ENCODE peak calls at places on chromosomes 5 and 9, in seven cellular contexts. O is GM13977; I is coronary artery; Q is CD4-positive, alpha-beta T cell; U is right atrium auricular region; E is choroid plexus epithelial cell; R is MCF 10A. A is an unnamed sample.

GRCh38 chr5:82861705-82862104 is 215.5 kb downstream of the TMEM167A start:
- DNase-seq in O (no peak), I (no peak), Q (no peak), U (peak; percentile 77), E (peak; percentile 26), R (peak; percentile 15), A (no peak)

GRCh38 chr5:103441523-103441922 is 121.1 kb downstream of the NUDT12 start:
- DNase-seq in O (no peak), I (no peak), Q (no peak), U (no peak), E (no peak), R (peak; percentile 4), A (no peak)

GRCh38 chr9:114271556-114272510 is 51.1 kb upstream of the ORM1 start:
- DNase-seq in O (no peak), I (no peak), Q (no peak), U (no peak), E (peak; percentile 59), R (peak; percentile 43), A (peak; percentile 63)

GRCh38 chr5:19322716-19323485 is 665.1 kb downstream of the CDH18 start:
- DNase-seq in O (no peak), I (no peak), Q (no peak), U (no peak), E (peak; percentile 1), R (peak; percentile 88), A (no peak)

GRCh38 chr5:13957032-13957645 is 12.7 kb upstream of the DNAH5 start:
- DNase-seq in O (peak; percentile 39), I (no peak), Q (no peak), U (no peak), E (peak; percentile 83), R (peak; percentile 68), A (peak; percentile 28)

GRCh38 chr5:122726990-122727616 is 47.8 kb upstream of the SNX2 start:
- DNase-seq in O (peak; percentile 27), I (no peak), Q (no peak), U (no peak), E (peak; percentile 76), R (peak; percentile 77), A (peak; percentile 42)

GRCh38 chr9:3848445-3849114 is 322.8 kb upstream of the RFX3 start:
- DNase-seq in O (no peak), I (no peak), Q (no peak), U (no peak), E (peak; percentile 52), R (peak; percentile 46), A (no peak)

GRCh38 chr5:35159370-35159742 is 70.9 kb downstream of the PRLR start:
- DNase-seq in O (no peak), I (no peak), Q (no peak), U (no peak), E (peak; percentile 62), R (no peak), A (no peak)

GRCh38 chr9:134314950-134315715 is 11.1 kb upstream of the RXRA start:
- DNase-seq in O (no peak), I (no peak), Q (no peak), U (no peak), E (no peak), R (no peak), A (no peak)

GRCh38 chr5:943874-944620 is 51.4 kb downstream of the TRIP13 start:
- DNase-seq in O (no peak), I (no peak), Q (no peak), U (no peak), E (no peak), R (no peak), A (no peak)

GRCh38 chr9:118594428-118594827 is 774.8 kb downstream of the BRINP1 start:
- DNase-seq in O (no peak), I (no peak), Q (no peak), U (no peak), E (no peak), R (no peak), A (no peak)

GRCh38 chr9:98993570-98993945 is 49.9 kb downstream of the COL15A1 start:
- DNase-seq in O (peak; percentile 71), I (no peak), Q (no peak), U (peak; percentile 83), E (no peak), R (peak; percentile 20), A (peak; percentile 69)

GRCh38 chr5:146744358-146744757 is 134.2 kb downstream of the PPP2R2B start:
- DNase-seq in O (no peak), I (no peak), Q (no peak), U (no peak), E (peak; percentile 27), R (no peak), A (no peak)

GRCh38 chr5:56434986-56435385 is 201.9 kb upstream of the ANKRD55 start:
- DNase-seq in O (no peak), I (no peak), Q (no peak), U (no peak), E (no peak), R (no peak), A (no peak)

GRCh38 chr5:54311178-54311811 is 922 bp upstream of the ARL15 start:
- DNase-seq in O (peak; percentile 17), I (no peak), Q (no peak), U (no peak), E (peak; percentile 57), R (peak; percentile 47), A (peak; percentile 19)

GRCh38 chr5:115815006-115815692 is 1.3 kb downstream of the CDO1 start:
- DNase-seq in O (no peak), I (no peak), Q (no peak), U (no peak), E (no peak), R (no peak), A (no peak)

GRCh38 chr5:95620030-95620869 is at the start of gene GPR150:
- DNase-seq in O (peak; percentile 79), I (no peak), Q (peak; percentile 63), U (no peak), E (peak; percentile 46), R (no peak), A (peak; percentile 80)

GRCh38 chr9:33105939-33106338 is 29.5 kb upstream of the SMU1 start:
- DNase-seq in O (no peak), I (no peak), Q (no peak), U (no peak), E (no peak), R (no peak), A (no peak)

GRCh38 chr5:18563853-18564252 is 929.6 kb downstream of the TAF11L14 start:
- DNase-seq in O (no peak), I (no peak), Q (no peak), U (no peak), E (no peak), R (no peak), A (no peak)

GRCh38 chr9:127979333-127980055 is 1.3 kb downstream of the EEIG1 start:
- DNase-seq in O (peak; percentile 74), I (no peak), Q (no peak), U (peak; percentile 83), E (peak; percentile 33), R (peak; percentile 50), A (peak; percentile 69)
- TF ChIP-seq CTCF in O (no peak), I (no peak), Q (no peak), U (no peak), E (no peak), R (no peak), A (no peak)

DNA sequence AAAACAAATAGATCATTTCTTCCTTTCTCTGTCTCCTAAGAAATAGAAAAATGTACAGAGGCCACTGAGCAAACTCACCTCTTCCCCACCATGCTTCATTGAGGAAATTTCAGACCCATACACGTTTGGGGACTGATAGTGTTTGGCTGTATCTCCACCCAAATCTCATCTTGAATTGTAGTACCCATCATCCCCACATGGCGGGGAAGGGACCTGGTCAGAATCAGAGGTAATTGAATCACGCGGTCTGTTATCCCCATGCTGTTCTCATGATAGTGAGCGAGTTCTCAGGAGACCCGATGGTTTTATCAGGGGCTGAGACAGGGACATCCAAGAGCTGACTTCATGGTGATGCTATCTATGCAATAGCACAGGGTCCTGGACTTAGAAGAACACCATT is 1655.8 kb downstream of the MAT2B start:
- DNase-seq in O (no peak), I (no peak), Q (no peak), U (no peak), E (no peak), R (no peak), A (no peak)
- TF ChIP-seq CTCF in O (peak; percentile 6), I (no peak), Q (no peak), U (no peak), E (peak; percentile 21), R (peak; percentile 17), A (no peak)

DNA sequence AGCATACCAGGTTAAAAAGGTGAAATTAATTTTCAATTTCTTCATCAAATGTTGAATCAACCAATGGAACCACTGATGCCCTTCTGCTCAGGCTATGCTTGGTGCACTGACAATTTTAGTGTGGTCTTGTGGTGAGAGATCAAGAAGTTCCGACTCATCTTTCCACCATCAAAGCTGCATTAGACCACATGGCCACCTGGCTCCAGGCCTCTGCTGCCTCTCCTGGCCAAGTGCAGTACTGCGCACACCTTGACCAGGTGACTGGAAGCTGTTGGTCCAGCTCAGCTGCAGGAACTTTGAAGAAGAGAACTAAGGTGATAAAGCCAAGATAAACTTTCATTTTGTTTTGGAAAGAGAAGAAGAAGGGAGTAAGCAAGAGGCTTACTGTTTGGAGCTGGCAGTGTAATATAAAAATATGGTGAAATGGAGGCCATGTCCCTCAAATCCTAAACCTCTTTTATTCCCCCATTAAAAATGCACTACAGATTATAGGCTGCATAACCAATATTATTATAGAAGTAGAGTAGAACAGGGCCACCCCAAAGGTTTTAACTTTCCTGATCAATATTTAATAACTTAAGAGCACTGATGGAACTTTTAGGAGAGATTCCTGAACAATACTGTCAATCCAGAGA is 315.5 kb upstream of the C9orf72 start:
- DNase-seq in O (peak; percentile 15), I (no peak), Q (no peak), U (no peak), E (peak; percentile 14), R (peak; percentile 29), A (peak; percentile 22)
- TF ChIP-seq CTCF in O (peak; percentile 72), I (no peak), Q (peak; percentile 41), U (no peak), E (peak; percentile 80), R (peak; percentile 75), A (peak; percentile 56)

GRCh38 chr5:143036146-143036927 is 266.2 kb downstream of the ARHGAP26 start:
- DNase-seq in O (peak; percentile 34), I (no peak), Q (no peak), U (no peak), E (no peak), R (no peak), A (peak; percentile 27)
- TF ChIP-seq CTCF in O (peak; percentile 2), I (no peak), Q (no peak), U (no peak), E (no peak), R (no peak), A (no peak)